ENCODE peak calls at places on chromosomes 16 and 17, in five cellular contexts. One of them, this sample, is unnamed. For H3K9me3, the result is how much of the 10 kb centered on the place peaks cover.

GRCh38 chr17:67050476-67051154 is 6.3 kb downstream of the CACNG1 start:
- DNase-seq in stomach: no peak
- DNase-seq in upper lobe of right lung: no peak
- DNase-seq in endothelial cell of umbilical vein: no peak
- DNase-seq in IMR-90: no peak
- DNase-seq in this sample: no peak

GRCh38 chr16:797120-797420 is 3.5 kb downstream of the GNG13 start:
- DNase-seq in stomach: no peak
- DNase-seq in upper lobe of right lung: no peak
- DNase-seq in endothelial cell of umbilical vein: no peak
- DNase-seq in IMR-90: no peak
- DNase-seq in this sample: peak

GRCh38 chr16:72856797-72857196 is 191.1 kb downstream of the ZFHX3 start:
- DNase-seq in stomach: no peak
- DNase-seq in upper lobe of right lung: peak
- DNase-seq in endothelial cell of umbilical vein: no peak
- DNase-seq in IMR-90: no peak
- DNase-seq in this sample: no peak

GRCh38 chr17:38598536-38598935 is 7.2 kb downstream of the SRCIN1 start:
- DNase-seq in stomach: peak
- DNase-seq in upper lobe of right lung: no peak
- DNase-seq in endothelial cell of umbilical vein: peak
- DNase-seq in IMR-90: peak
- DNase-seq in this sample: peak

GRCh38 chr17:74484066-74484465 is 17.6 kb downstream of the CD300A start:
- DNase-seq in stomach: no peak
- DNase-seq in upper lobe of right lung: peak
- DNase-seq in endothelial cell of umbilical vein: no peak
- DNase-seq in IMR-90: no peak
- DNase-seq in this sample: no peak

GRCh38 chr16:66580605-66581209 is 1.4 kb downstream of the CMTM2 start:
- DNase-seq in stomach: no peak
- DNase-seq in upper lobe of right lung: no peak
- DNase-seq in endothelial cell of umbilical vein: no peak
- DNase-seq in IMR-90: peak
- DNase-seq in this sample: no peak

GRCh38 chr17:72404872-72405271 is 284.1 kb downstream of the SOX9 start:
- DNase-seq in stomach: no peak
- DNase-seq in upper lobe of right lung: no peak
- DNase-seq in endothelial cell of umbilical vein: no peak
- DNase-seq in IMR-90: peak
- DNase-seq in this sample: no peak

GRCh38 chr16:11386791-11387546 is 41.7 kb downstream of the RMI2 start:
- DNase-seq in stomach: peak
- DNase-seq in upper lobe of right lung: no peak
- DNase-seq in endothelial cell of umbilical vein: peak
- DNase-seq in IMR-90: no peak
- DNase-seq in this sample: no peak

GRCh38 chr16:4535627-4536108 is 2.9 kb downstream of the CDIP1 start:
- DNase-seq in stomach: no peak
- DNase-seq in upper lobe of right lung: peak
- DNase-seq in endothelial cell of umbilical vein: no peak
- DNase-seq in IMR-90: no peak
- DNase-seq in this sample: no peak

GRCh38 chr16:19130385-19130784 is 16.6 kb downstream of the ITPRIPL2 start:
- DNase-seq in stomach: no peak
- DNase-seq in upper lobe of right lung: no peak
- DNase-seq in endothelial cell of umbilical vein: no peak
- DNase-seq in IMR-90: no peak
- DNase-seq in this sample: no peak

GRCh38 chr17:3575506-3575905 is 17.9 kb upstream of the TRPV3 start:
- DNase-seq in stomach: no peak
- DNase-seq in upper lobe of right lung: no peak
- DNase-seq in endothelial cell of umbilical vein: no peak
- DNase-seq in IMR-90: peak
- DNase-seq in this sample: no peak

GRCh38 chr17:58059141-58059540 is 24.1 kb upstream of the DYNLL2 start:
- DNase-seq in stomach: no peak
- DNase-seq in upper lobe of right lung: no peak
- DNase-seq in endothelial cell of umbilical vein: no peak
- DNase-seq in IMR-90: no peak
- DNase-seq in this sample: no peak

GRCh38 chr17:69638516-69638915 is 224.0 kb downstream of the MAP2K6 start:
- DNase-seq in stomach: no peak
- DNase-seq in upper lobe of right lung: no peak
- DNase-seq in endothelial cell of umbilical vein: peak
- DNase-seq in IMR-90: peak
- DNase-seq in this sample: no peak

GRCh38 chr17:6365187-6365943 is 69.6 kb downstream of the AIPL1 start:
- DNase-seq in stomach: no peak
- DNase-seq in upper lobe of right lung: no peak
- DNase-seq in endothelial cell of umbilical vein: no peak
- DNase-seq in IMR-90: peak
- DNase-seq in this sample: no peak

GRCh38 chr16:57262841-57263584 is 18.0 kb downstream of the ARL2BP start:
- DNase-seq in stomach: peak
- DNase-seq in upper lobe of right lung: peak
- DNase-seq in endothelial cell of umbilical vein: no peak
- DNase-seq in IMR-90: no peak
- DNase-seq in this sample: peak

GRCh38 chr16:69827527-69827926 is 65.4 kb downstream of the WWP2 start:
- DNase-seq in stomach: no peak
- DNase-seq in upper lobe of right lung: no peak
- DNase-seq in endothelial cell of umbilical vein: no peak
- DNase-seq in IMR-90: no peak
- DNase-seq in this sample: no peak

GRCh38 chr17:48052956-48053757 is 5.0 kb downstream of the NFE2L1 start:
- DNase-seq in stomach: peak
- DNase-seq in upper lobe of right lung: peak
- DNase-seq in endothelial cell of umbilical vein: peak
- DNase-seq in IMR-90: peak
- DNase-seq in this sample: no peak

GRCh38 chr17:45235071-45236001 is 13.7 kb downstream of the FMNL1 start:
- DNase-seq in stomach: peak
- DNase-seq in upper lobe of right lung: peak
- DNase-seq in endothelial cell of umbilical vein: peak
- DNase-seq in IMR-90: peak
- DNase-seq in this sample: peak

GRCh38 chr16:5706206-5706605 is 608.6 kb upstream of the EEF2KMT start:
- DNase-seq in stomach: no peak
- DNase-seq in upper lobe of right lung: no peak
- DNase-seq in endothelial cell of umbilical vein: no peak
- DNase-seq in IMR-90: no peak
- DNase-seq in this sample: no peak

GRCh38 chr17:74199306-74200092 is 4.0 kb upstream of the RPL38 start:
- DNase-seq in stomach: peak
- DNase-seq in upper lobe of right lung: peak
- DNase-seq in endothelial cell of umbilical vein: peak
- DNase-seq in IMR-90: no peak
- DNase-seq in this sample: peak

GRCh38 chr17:29078183-29079045 is 35.5 kb downstream of the PIPOX start:
- DNase-seq in stomach: no peak
- DNase-seq in upper lobe of right lung: no peak
- DNase-seq in endothelial cell of umbilical vein: peak
- DNase-seq in IMR-90: peak
- DNase-seq in this sample: no peak

GRCh38 chr17:13346996-13347762 is 254.6 kb downstream of the HS3ST3A1 start:
- DNase-seq in stomach: no peak
- DNase-seq in upper lobe of right lung: no peak
- DNase-seq in endothelial cell of umbilical vein: no peak
- DNase-seq in IMR-90: peak
- DNase-seq in this sample: no peak

GRCh38 chr16:12675852-12676251 is 127.8 kb downstream of the CPPED1 start:
- DNase-seq in stomach: no peak
- DNase-seq in upper lobe of right lung: no peak
- DNase-seq in endothelial cell of umbilical vein: peak
- DNase-seq in IMR-90: peak
- DNase-seq in this sample: no peak

GRCh38 chr17:38591759-38592241 is 14.0 kb downstream of the SRCIN1 start:
- DNase-seq in stomach: no peak
- DNase-seq in upper lobe of right lung: no peak
- DNase-seq in endothelial cell of umbilical vein: no peak
- DNase-seq in IMR-90: no peak
- DNase-seq in this sample: no peak

GRCh38 chr17:40666366-40666765 is 1.4 kb upstream of the KRT222 start:
- DNase-seq in stomach: no peak
- DNase-seq in upper lobe of right lung: no peak
- DNase-seq in endothelial cell of umbilical vein: no peak
- DNase-seq in IMR-90: no peak
- DNase-seq in this sample: peak

GRCh38 chr16:59126486-59126885 is 392.4 kb upstream of the GOT2 start:
- DNase-seq in stomach: no peak
- DNase-seq in upper lobe of right lung: no peak
- DNase-seq in endothelial cell of umbilical vein: no peak
- DNase-seq in IMR-90: no peak
- DNase-seq in this sample: no peak

GRCh38 chr17:18235743-18236256 is 10.4 kb downstream of the LLGL1 start:
- DNase-seq in stomach: no peak
- DNase-seq in upper lobe of right lung: no peak
- DNase-seq in endothelial cell of umbilical vein: peak
- DNase-seq in IMR-90: peak
- DNase-seq in this sample: no peak

GRCh38 chr17:75722542-75723095 is 1.4 kb downstream of the ITGB4 start:
- DNase-seq in stomach: no peak
- DNase-seq in upper lobe of right lung: no peak
- DNase-seq in endothelial cell of umbilical vein: no peak
- DNase-seq in IMR-90: no peak
- DNase-seq in this sample: no peak

GRCh38 chr16:78605548-78606097 is 506.2 kb downstream of the WWOX start:
- DNase-seq in stomach: no peak
- DNase-seq in upper lobe of right lung: no peak
- DNase-seq in endothelial cell of umbilical vein: no peak
- DNase-seq in IMR-90: no peak
- DNase-seq in this sample: no peak

GRCh38 chr16:78607465-78607864 is 508.0 kb downstream of the WWOX start:
- DNase-seq in stomach: no peak
- DNase-seq in upper lobe of right lung: no peak
- DNase-seq in endothelial cell of umbilical vein: no peak
- DNase-seq in IMR-90: no peak
- DNase-seq in this sample: no peak

GRCh38 chr16:78608305-78608776 is 508.9 kb downstream of the WWOX start:
- DNase-seq in stomach: no peak
- DNase-seq in upper lobe of right lung: no peak
- DNase-seq in endothelial cell of umbilical vein: no peak
- DNase-seq in IMR-90: no peak
- DNase-seq in this sample: no peak

GRCh38 chr16:78607022-78607421 is 507.6 kb downstream of the WWOX start:
- DNase-seq in stomach: no peak
- DNase-seq in upper lobe of right lung: no peak
- DNase-seq in endothelial cell of umbilical vein: no peak
- DNase-seq in IMR-90: no peak
- DNase-seq in this sample: no peak

DNA sequence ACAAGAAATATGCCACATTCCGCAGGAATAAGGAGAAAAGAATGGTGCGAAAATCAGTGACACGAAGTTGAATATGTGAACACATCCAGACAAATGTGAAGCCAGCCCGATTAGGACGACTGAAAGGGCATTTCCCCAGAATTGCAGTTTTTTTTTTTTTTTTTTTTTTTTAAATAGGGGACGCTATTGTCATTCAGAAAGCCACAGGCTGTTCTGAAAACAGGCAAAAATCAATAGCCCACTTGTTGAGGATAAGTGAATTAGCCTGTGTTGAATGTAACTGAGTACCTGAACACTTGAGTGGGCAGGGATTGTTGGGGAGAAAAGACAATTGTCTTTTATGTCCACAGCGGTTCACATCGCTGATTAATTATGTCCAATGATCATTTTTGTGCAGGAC is 507.1 kb downstream of the WWOX start:
- DNase-seq in stomach: no peak
- DNase-seq in upper lobe of right lung: no peak
- DNase-seq in endothelial cell of umbilical vein: no peak
- DNase-seq in IMR-90: no peak
- DNase-seq in this sample: no peak
- H3K27ac ChIP-seq in stomach: no peak
- H3K27ac ChIP-seq in upper lobe of right lung: no peak
- H3K27ac ChIP-seq in endothelial cell of umbilical vein: no peak
- H3K27ac ChIP-seq in IMR-90: no peak
- H3K27ac ChIP-seq in this sample: no peak

DNA sequence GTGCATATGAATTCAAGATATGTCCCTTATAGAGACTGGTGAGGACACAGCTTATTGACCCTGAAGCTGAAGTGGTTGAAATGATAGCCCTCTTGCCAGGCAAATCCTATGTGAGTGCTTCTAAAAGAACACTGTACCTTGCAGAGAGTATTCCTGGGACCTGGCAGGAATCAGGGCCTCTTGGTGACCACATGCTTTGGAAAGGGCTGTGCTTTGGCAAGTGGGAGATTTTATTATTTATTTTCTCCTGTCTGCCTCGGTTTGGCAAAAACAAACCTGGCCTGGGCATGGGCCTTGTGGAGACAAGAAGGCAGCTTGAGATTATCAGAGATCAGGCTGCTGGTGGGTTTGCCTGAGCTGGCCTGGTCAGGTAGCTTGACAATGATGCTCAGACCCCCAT is 24.6 kb downstream of the ABCC1 start:
- DNase-seq in stomach: no peak
- DNase-seq in upper lobe of right lung: no peak
- DNase-seq in endothelial cell of umbilical vein: no peak
- DNase-seq in IMR-90: no peak
- DNase-seq in this sample: no peak
- H3K9me3 ChIP-seq in stomach: under half
- H3K9me3 ChIP-seq in upper lobe of right lung: under half
- H3K9me3 ChIP-seq in endothelial cell of umbilical vein: under half
- H3K9me3 ChIP-seq in IMR-90: under half
- H3K9me3 ChIP-seq in this sample: under half

DNA sequence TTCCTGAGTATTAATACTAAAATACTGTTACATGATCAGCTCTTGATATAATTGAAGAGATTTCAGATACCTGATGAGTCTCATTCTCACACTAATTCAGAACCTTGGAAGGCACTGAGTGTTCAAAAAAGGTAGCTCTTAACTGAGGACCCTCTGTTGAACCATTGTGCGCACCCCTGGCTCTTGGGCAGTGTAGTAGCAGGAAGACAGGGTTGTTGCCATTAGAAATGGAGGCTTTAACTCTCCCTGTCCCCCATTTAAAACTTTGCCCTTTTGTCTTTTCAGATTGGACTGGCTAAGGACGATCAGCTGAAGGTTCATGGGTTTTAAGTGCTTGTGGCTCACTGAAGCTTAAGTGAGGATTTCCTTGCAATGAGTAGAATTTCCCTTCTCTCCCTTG is 1.8 kb downstream of the EIF1 start:
- DNase-seq in stomach: no peak
- DNase-seq in upper lobe of right lung: no peak
- DNase-seq in endothelial cell of umbilical vein: no peak
- DNase-seq in IMR-90: no peak
- DNase-seq in this sample: no peak
- H3K27ac ChIP-seq in stomach: peak
- H3K27ac ChIP-seq in upper lobe of right lung: peak
- H3K27ac ChIP-seq in endothelial cell of umbilical vein: peak
- H3K27ac ChIP-seq in IMR-90: no peak
- H3K27ac ChIP-seq in this sample: peak

DNA sequence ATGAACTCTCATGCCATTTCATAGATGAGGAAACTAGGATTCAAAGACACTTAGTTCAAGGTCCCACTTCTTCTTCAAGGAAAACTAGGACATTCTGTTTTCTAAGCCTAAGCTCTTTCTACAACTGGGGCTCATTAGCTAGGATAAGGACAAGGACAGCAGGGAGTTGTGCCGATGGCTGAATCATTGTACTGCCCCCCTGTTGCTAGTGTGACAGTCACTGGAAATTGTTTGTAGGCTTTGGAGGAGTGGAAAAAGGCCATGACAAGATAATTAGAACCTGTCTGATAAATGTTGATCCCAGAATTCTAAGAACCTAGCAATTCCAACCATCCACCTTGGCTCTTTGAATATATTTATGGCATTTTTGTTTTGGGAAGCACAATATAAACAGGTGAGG is 445.7 kb downstream of the CDH8 start:
- DNase-seq in stomach: no peak
- DNase-seq in upper lobe of right lung: no peak
- DNase-seq in endothelial cell of umbilical vein: no peak
- DNase-seq in IMR-90: no peak
- DNase-seq in this sample: no peak
- H3K9me3 ChIP-seq in stomach: under half
- H3K9me3 ChIP-seq in upper lobe of right lung: under half
- H3K9me3 ChIP-seq in endothelial cell of umbilical vein: under half
- H3K9me3 ChIP-seq in IMR-90: under half
- H3K9me3 ChIP-seq in this sample: under half

This sample was measured in small intestine.